ENCODE peak calls at places on chromosomes 4 and X, in ten cellular contexts. K is H1, L is lung, F is A549, C is PC-3, Y is spleen, H is testis, W is colonic mucosa, V is Peyer's patch, R is lower lobe of right lung. M is an unnamed sample. For H3K4me1, the result is how much of the 10 kb centered on the place peaks cover.

GRCh38 chr4:177938226-177938625 is 496.0 kb upstream of the AGA start:
- DNase-seq in R (no peak), F (no peak), W (no peak), Y (no peak), K (no peak), L (no peak), V (no peak), C (peak), H (no peak), M (no peak)

GRCh38 chrX:153878969-153879653 is 6.9 kb downstream of the L1CAM start:
- DNase-seq in W (no peak), C (no peak), R (no peak), F (no peak), V (no peak), H (no peak), K (no peak), L (no peak), Y (peak), M (no peak)

GRCh38 chr4:4499438-4500123 is 42.3 kb downstream of the STX18 start:
- DNase-seq in C (no peak), R (no peak), H (no peak), Y (no peak), V (no peak), W (no peak), F (no peak), K (no peak), L (no peak), M (no peak)

GRCh38 chr4:186829740-186830449 is 106.2 kb upstream of the FAT1 start:
- DNase-seq in K (no peak), L (no peak), F (peak), Y (no peak), W (no peak), H (no peak), C (peak), R (no peak), V (no peak), M (no peak)

GRCh38 chr4:108072300-108072699 is 82.6 kb downstream of the HADH start:
- DNase-seq in Y (no peak), K (no peak), V (no peak), C (peak), F (no peak), H (no peak), R (no peak), W (peak), L (no peak), M (peak)

GRCh38 chr4:89640620-89641366 is 196.2 kb downstream of the SNCA start:
- DNase-seq in L (no peak), F (peak), K (peak), Y (no peak), W (peak), R (peak), C (peak), H (peak), V (peak), M (no peak)

GRCh38 chrX:105313596-105313995 is 93.1 kb upstream of the TEX13A start:
- DNase-seq in R (no peak), K (no peak), W (no peak), F (no peak), H (no peak), V (no peak), Y (no peak), L (no peak), C (peak), M (no peak)

GRCh38 chrX:8288590-8288989 is 117.5 kb upstream of the VCX2 start:
- DNase-seq in V (no peak), W (no peak), L (no peak), R (no peak), C (peak), K (no peak), Y (no peak), H (no peak), F (no peak), M (no peak)

GRCh38 chr4:40214038-40214437 is 17.2 kb downstream of the RHOH start:
- DNase-seq in C (no peak), R (no peak), F (no peak), W (no peak), Y (no peak), V (no peak), K (no peak), H (no peak), L (no peak), M (peak)

GRCh38 chr4:76090241-76090691 is 15.8 kb downstream of the ART3 start:
- DNase-seq in L (peak), H (peak), W (peak), K (no peak), F (no peak), V (no peak), Y (no peak), C (no peak), R (no peak), M (no peak)

GRCh38 chr4:42460043-42460442 is 62.8 kb downstream of the SHISA3 start:
- DNase-seq in C (peak), Y (no peak), F (no peak), W (no peak), L (no peak), K (no peak), V (no peak), R (no peak), H (no peak), M (no peak)

GRCh38 chr4:75723117-75723801 is 1.1 kb upstream of the USO1 start:
- DNase-seq in C (peak), F (no peak), Y (no peak), K (peak), R (no peak), H (no peak), L (no peak), W (no peak), V (no peak), M (no peak)

GRCh38 chr4:1209821-1210220 is 37.4 kb upstream of the SPON2 start:
- DNase-seq in W (peak), R (peak), Y (peak), H (peak), F (no peak), K (no peak), V (peak), C (no peak), L (peak), M (no peak)

GRCh38 chr4:110104661-110105060 is 93.8 kb downstream of the ELOVL6 start:
- DNase-seq in F (no peak), V (no peak), L (no peak), C (no peak), R (no peak), Y (no peak), H (no peak), W (no peak), K (no peak), M (no peak)

GRCh38 chrX:110182865-110183264 is 135.0 kb downstream of the AMMECR1 start:
- DNase-seq in L (no peak), K (no peak), F (no peak), Y (peak), C (no peak), H (no peak), V (no peak), W (no peak), R (no peak), M (no peak)

GRCh38 chr4:182699825-182700224 is 217.4 kb downstream of the DCTD start:
- DNase-seq in H (no peak), C (no peak), L (no peak), W (no peak), R (no peak), V (no peak), F (no peak), Y (no peak), K (no peak), M (no peak)

GRCh38 chrX:27889878-27890277 is 82.1 kb downstream of the MAGEB10 start:
- DNase-seq in W (no peak), L (no peak), K (no peak), C (no peak), Y (no peak), R (no peak), F (no peak), V (no peak), H (no peak), M (no peak)

GRCh38 chr4:924107-925096 is 7.7 kb downstream of the GAK start:
- DNase-seq in H (no peak), W (no peak), C (no peak), Y (peak), F (no peak), L (no peak), V (peak), K (no peak), R (no peak), M (no peak)

GRCh38 chr4:138658518-138658917 is 357.1 kb upstream of the NOCT start:
- DNase-seq in V (no peak), W (no peak), K (no peak), H (no peak), L (no peak), F (no peak), R (no peak), Y (no peak), C (no peak), M (no peak)

GRCh38 chrX:152806035-152806434 is 24.5 kb downstream of the CETN2 start:
- DNase-seq in C (no peak), Y (no peak), R (no peak), V (no peak), F (no peak), K (no peak), L (no peak), W (no peak), H (no peak), M (no peak)

GRCh38 chrX:49282647-49283011 is 13.0 kb downstream of the PPP1R3F start:
- DNase-seq in F (peak), C (no peak), W (no peak), V (no peak), K (no peak), L (no peak), H (peak), Y (peak), R (no peak), M (no peak)

GRCh38 chr4:24824720-24825119 is 29.3 kb downstream of the SOD3 start:
- DNase-seq in V (no peak), F (no peak), W (no peak), R (no peak), Y (no peak), K (no peak), C (no peak), L (peak), H (no peak), M (no peak)

GRCh38 chrX:120568047-120568446 is 7.3 kb upstream of the CUL4B start:
- DNase-seq in H (no peak), K (no peak), Y (no peak), R (no peak), C (no peak), V (no peak), F (no peak), L (no peak), W (no peak), M (no peak)

GRCh38 chr4:90718926-90719325 is 591.7 kb downstream of the CCSER1 start:
- DNase-seq in V (no peak), L (no peak), K (no peak), W (no peak), F (no peak), R (no peak), Y (peak), H (no peak), C (no peak), M (no peak)

GRCh38 chr4:177235026-177235425 is 74.6 kb upstream of the NEIL3 start:
- DNase-seq in H (no peak), F (no peak), Y (no peak), V (no peak), C (no peak), K (no peak), L (no peak), R (no peak), W (no peak), M (no peak)

GRCh38 chr4:67871867-67872266 is 11.9 kb downstream of the TMPRSS11D start:
- DNase-seq in R (no peak), V (no peak), K (no peak), F (peak), L (no peak), C (peak), Y (no peak), H (no peak), W (no peak), M (no peak)

GRCh38 chr4:70182517-70183167 is 12.9 kb upstream of the ODAM start:
- DNase-seq in W (no peak), V (no peak), C (no peak), L (no peak), H (no peak), K (no peak), Y (no peak), F (no peak), R (no peak), M (no peak)

GRCh38 chr4:70178075-70178660 is 17.4 kb upstream of the ODAM start:
- DNase-seq in K (no peak), F (no peak), W (no peak), H (no peak), R (no peak), Y (no peak), C (no peak), L (no peak), V (no peak), M (no peak)

GRCh38 chr4:70177117-70177516 is 18.4 kb upstream of the ODAM start:
- DNase-seq in K (no peak), H (no peak), F (no peak), L (no peak), C (no peak), W (no peak), R (no peak), Y (no peak), V (no peak), M (no peak)
- TF ChIP-seq CTCF in K (no peak), H (no peak), F (no peak), L (no peak), C (no peak), W (no peak), R (no peak), Y (no peak), V (no peak), M (no peak)

GRCh38 chr4:116486401-116486800 is 599.0 kb downstream of the TRAM1L1 start:
- DNase-seq in W (no peak), K (no peak), R (no peak), Y (no peak), F (no peak), V (no peak), L (no peak), H (no peak), C (no peak), M (no peak)
- H3K4me1 ChIP-seq in W (under half), K (under half), R (under half), Y (under half), F (under half), V (under half), L (under half), H (under half), C (under half), M (under half)

DNA sequence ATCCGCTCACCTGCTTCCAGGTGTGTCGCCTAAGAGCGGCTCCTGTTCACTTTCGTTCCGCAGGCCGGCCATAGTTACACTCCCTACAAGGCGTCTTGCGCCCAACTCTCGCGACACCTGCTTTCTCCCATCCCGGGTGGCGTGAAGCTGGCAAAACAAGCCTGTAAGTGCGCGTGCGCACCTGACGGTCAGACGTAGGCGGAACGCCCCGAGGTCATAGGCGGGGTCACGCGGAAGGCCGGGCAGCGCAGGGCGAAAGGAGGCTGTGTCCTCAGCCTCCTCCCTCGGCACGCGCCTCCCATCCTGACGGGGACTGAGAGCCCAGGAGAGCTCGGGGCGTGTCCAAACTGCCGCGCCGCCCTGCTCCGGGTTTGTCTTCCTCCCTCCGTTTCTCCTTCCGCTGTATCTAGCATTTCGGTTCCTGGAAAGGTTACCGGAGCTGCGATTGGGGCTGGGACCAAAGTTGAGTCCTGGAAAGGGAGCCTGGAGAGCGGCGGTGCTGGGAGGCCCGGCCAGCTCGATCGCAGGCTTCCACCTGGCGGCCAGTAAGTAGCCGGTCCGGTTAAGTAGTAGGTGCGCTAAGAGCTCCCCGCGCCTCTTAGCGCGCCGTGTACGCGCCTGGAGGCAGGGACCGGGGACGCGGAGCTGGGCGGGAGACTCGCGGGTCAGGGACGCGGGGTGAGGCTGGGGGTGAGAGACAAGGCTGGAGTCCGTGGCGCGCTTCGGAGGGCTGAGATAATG is at the start of the genes ABHD18 and MFSD8:
- DNase-seq in R (peak), C (peak), H (peak), W (peak), L (peak), V (peak), K (peak), Y (peak), F (peak), M (peak)
- TF ChIP-seq CTCF in R (peak), C (peak), H (peak), W (no peak), L (peak), V (peak), K (peak), Y (peak), F (no peak), M (no peak)

GRCh38 chr4:148288448-148288847 is 153.8 kb downstream of the NR3C2 start:
- DNase-seq in R (no peak), C (no peak), V (no peak), W (no peak), L (no peak), H (no peak), F (no peak), K (no peak), Y (no peak), M (no peak)
- H3K4me1 ChIP-seq in R (under half), C (under half), V (under half), W (under half), L (under half), H (under half), F (under half), K (under half), Y (under half), M (under half)

GRCh38 chrX:125132274-125132673 is 187.4 kb upstream of the TEX13C start:
- DNase-seq in R (no peak), W (no peak), Y (no peak), L (no peak), C (peak), K (no peak), F (peak), V (no peak), H (no peak), M (no peak)
- TF ChIP-seq CTCF in R (peak), W (no peak), Y (no peak), L (no peak), C (peak), K (no peak), F (peak), V (no peak), H (no peak), M (peak)

DNA sequence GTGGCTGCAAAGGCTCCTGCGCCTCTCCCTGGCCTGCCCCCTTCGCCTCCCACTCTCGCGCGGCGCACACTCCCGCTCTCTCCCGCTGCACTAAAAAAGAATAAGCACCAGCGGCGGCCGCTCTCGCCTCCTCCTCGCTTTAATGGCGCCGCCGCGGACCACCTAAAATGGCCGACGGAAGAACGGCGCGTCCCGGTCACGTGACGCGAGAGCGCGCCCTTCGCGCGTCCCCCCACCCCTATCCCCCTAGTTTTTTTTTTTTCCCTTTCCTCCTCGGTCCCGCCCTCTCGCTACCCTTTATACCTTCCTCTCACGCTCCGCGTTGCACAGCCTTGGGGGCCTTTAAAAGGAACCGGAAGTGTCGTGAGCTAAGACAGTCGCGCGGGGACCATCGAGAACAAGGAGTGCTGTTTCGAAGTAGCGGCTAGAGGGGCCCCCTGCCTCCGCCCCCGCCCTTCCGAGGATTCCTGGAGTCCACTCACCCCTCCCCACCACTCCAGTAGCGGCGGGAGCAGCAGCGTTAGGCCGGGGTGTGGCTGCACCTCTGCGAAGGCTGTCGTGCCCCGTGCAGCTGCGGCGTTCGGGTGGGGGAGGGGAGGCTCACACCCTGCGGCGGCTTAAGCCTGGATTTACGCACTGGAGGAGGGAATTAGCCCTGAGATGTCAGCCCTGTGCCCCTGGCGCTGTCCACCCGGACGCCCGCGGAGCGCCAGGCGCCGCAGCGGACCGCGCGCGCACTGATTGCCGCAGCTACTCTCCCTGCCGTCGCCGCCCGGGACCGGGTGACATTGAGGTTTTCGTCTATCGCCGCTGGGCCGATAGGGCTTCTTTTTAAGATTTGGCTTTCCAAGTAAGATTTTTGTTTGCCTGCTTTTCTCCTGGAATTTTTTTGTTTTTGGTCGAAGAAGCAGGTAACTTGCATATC is at the start of gene HNRNPD:
- DNase-seq in F (peak), R (peak), C (peak), L (peak), W (peak), K (peak), H (peak), V (peak), Y (peak), M (peak)
- H3K4me1 ChIP-seq in F (under half), R (under half), C (under half), L (under half), W (under half), K (under half), H (under half), V (under half), Y (under half), M (under half)

DNA sequence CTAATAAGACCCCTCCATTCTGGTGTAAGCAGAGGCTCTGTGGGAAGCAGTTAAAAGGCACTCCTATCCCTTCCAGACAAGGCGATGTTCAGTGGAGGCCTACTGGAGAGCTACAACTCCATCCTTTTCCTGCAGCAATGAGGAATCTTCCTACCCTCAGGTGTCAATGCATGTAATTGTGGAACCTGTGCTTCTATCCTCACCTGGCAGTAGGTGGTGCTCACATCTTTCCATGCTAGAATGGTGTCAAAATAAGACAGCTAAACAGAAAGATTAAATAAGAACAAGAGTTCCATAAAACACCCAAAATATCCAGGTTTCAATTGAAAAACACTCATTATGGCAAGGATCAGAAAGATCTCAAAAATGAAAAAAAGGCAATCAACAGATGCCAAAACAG is 224.6 kb downstream of the IL15 start:
- DNase-seq in H (no peak), Y (no peak), K (no peak), R (no peak), C (peak), V (no peak), W (no peak), L (no peak), F (peak), M (no peak)
- TF ChIP-seq CTCF in H (no peak), Y (no peak), K (no peak), R (no peak), C (peak), V (peak), W (peak), L (no peak), F (no peak), M (no peak)

M was measured in CD8-positive, alpha-beta T cell.